ENCODE peak calls at places on chromosomes 4 and X, in ten cellular contexts. T, N, V, A, O, U, R, D, Z and E are unnamed samples.

GRCh38 chr4:145808021-145808650 is 128.2 kb downstream of the C4orf51 start:
- DNase-seq in Z (no peak), R (no peak), V (peak), D (no peak), T (peak), A (no peak), N (no peak), U (peak), O (peak), E (no peak)

GRCh38 chr4:165385124-165385523 is 6.3 kb downstream of the CPE start:
- DNase-seq in A (no peak), N (no peak), V (no peak), Z (no peak), T (no peak), U (no peak), R (no peak), O (no peak), D (no peak), E (no peak)

GRCh38 chr4:41257901-41258300 is 1.2 kb downstream of the UCHL1 start:
- DNase-seq in D (no peak), Z (no peak), O (peak), T (no peak), R (no peak), V (no peak), U (no peak), N (no peak), A (no peak), E (no peak)

GRCh38 chr4:82809614-82810013 is 11.0 kb upstream of the SCD5 start:
- DNase-seq in O (no peak), D (no peak), N (no peak), Z (no peak), U (no peak), V (no peak), A (no peak), R (no peak), T (no peak), E (no peak)

GRCh38 chr4:137510866-137511265 is 21.4 kb downstream of the PCDH18 start:
- DNase-seq in N (no peak), D (no peak), R (no peak), A (no peak), T (peak), O (peak), U (peak), Z (no peak), V (no peak), E (no peak)

GRCh38 chrX:71195959-71196727 is 26.9 kb upstream of the GJB1 start:
- DNase-seq in D (no peak), V (no peak), N (no peak), O (no peak), Z (no peak), T (no peak), R (no peak), A (peak), U (no peak), E (no peak)

GRCh38 chr4:34043131-34043530 is 2201.2 kb downstream of the ARAP2 start:
- DNase-seq in Z (no peak), A (no peak), R (peak), T (peak), V (no peak), O (peak), U (peak), D (no peak), N (no peak), E (no peak)

GRCh38 chrX:41180194-41180902 is 95.1 kb downstream of the USP9X start:
- DNase-seq in Z (peak), A (peak), D (no peak), O (peak), T (peak), N (peak), U (peak), R (peak), V (peak), E (peak)

GRCh38 chrX:114611018-114611619 is 27.2 kb downstream of the HTR2C start:
- DNase-seq in A (peak), U (peak), Z (no peak), D (no peak), T (peak), V (peak), O (peak), R (peak), N (no peak), E (no peak)

GRCh38 chr4:62952366-62952765 is 1456.9 kb downstream of the TECRL start:
- DNase-seq in R (peak), T (no peak), U (no peak), Z (no peak), D (no peak), A (no peak), N (no peak), V (no peak), O (no peak), E (no peak)

GRCh38 chr4:1871471-1872021 is 353 bp downstream of the NSD2 start:
- DNase-seq in V (peak), R (no peak), Z (no peak), O (no peak), A (no peak), N (no peak), U (no peak), T (no peak), D (peak), E (peak)

GRCh38 chr4:4673070-4673469 is 131.2 kb upstream of the STX18 start:
- DNase-seq in Z (no peak), R (peak), N (no peak), V (no peak), U (peak), O (peak), A (no peak), T (peak), D (no peak), E (peak)

GRCh38 chr4:52106701-52107100 is 55.6 kb downstream of the SPATA18 start:
- DNase-seq in A (no peak), O (peak), R (no peak), N (no peak), V (no peak), D (no peak), T (no peak), Z (no peak), U (peak), E (no peak)

GRCh38 chr4:47002593-47002992 is 9.2 kb upstream of the GABRA4 start:
- DNase-seq in O (peak), T (peak), U (peak), Z (no peak), N (no peak), A (no peak), D (no peak), R (no peak), V (no peak), E (no peak)

GRCh38 chr4:88812420-88812819 is 114.8 kb upstream of the NAP1L5 start:
- DNase-seq in O (no peak), V (no peak), U (no peak), Z (no peak), N (no peak), A (no peak), R (no peak), D (no peak), T (no peak), E (no peak)

GRCh38 chr4:26238426-26238781 is 82.4 kb upstream of the RBPJ start:
- DNase-seq in Z (no peak), O (no peak), D (no peak), R (no peak), V (no peak), U (peak), A (no peak), T (no peak), N (no peak), E (no peak)

GRCh38 chr4:87152310-87153061 is 67.9 kb downstream of the KLHL8 start:
- DNase-seq in U (peak), N (no peak), T (no peak), A (no peak), O (no peak), D (no peak), R (no peak), Z (no peak), V (no peak), E (peak)

GRCh38 chrX:78024349-78025108 is 55.1 kb upstream of the PGAM4 start:
- DNase-seq in N (no peak), O (peak), D (no peak), A (peak), T (peak), U (peak), R (no peak), V (peak), Z (no peak), E (no peak)

GRCh38 chrX:151973851-151974335 is 583 bp downstream of the GABRE start:
- DNase-seq in Z (no peak), V (peak), T (no peak), N (no peak), R (peak), A (no peak), O (no peak), D (no peak), U (no peak), E (peak)

GRCh38 chr4:41796545-41797210 is 48.2 kb upstream of the PHOX2B start:
- DNase-seq in D (no peak), T (no peak), U (no peak), O (no peak), V (no peak), Z (no peak), R (peak), N (no peak), A (no peak), E (peak)

GRCh38 chr4:126957555-126958440 is 675.0 kb upstream of the INTU start:
- DNase-seq in U (peak), V (no peak), T (peak), R (no peak), D (no peak), O (peak), Z (no peak), N (no peak), A (no peak), E (no peak)
- TF ChIP-seq CTCF in U (peak), V (no peak), T (peak), R (peak), D (no peak), O (peak), Z (no peak), N (no peak), A (no peak), E (no peak)

GRCh38 chr4:102730968-102731533 is 29.7 kb downstream of the MANBA start:
- DNase-seq in D (no peak), O (no peak), R (no peak), Z (no peak), T (no peak), A (no peak), V (no peak), U (no peak), N (no peak), E (no peak)
- TF ChIP-seq CTCF in D (no peak), O (no peak), R (peak), Z (no peak), T (no peak), A (no peak), V (no peak), U (peak), N (no peak), E (no peak)

DNA sequence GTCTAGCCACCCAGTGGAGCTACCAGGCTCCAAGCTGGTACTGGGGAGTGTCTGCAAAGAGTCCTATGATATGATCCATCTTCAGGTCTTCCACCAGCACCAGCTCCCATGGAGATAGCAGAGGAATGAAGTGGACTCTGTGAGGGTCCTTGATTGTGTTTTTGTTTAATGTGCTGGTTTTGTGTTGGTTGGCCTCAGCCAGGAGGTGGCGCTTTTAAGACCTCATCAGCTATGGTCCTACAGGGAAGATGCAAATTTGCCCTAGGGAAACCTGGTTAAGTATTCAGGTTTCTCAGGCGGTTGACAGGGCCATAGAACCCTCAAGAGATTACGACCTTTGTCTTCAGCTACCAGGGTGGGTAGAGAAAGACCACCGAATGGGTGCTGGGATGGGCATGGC is 1141.1 kb downstream of the STIM2 start:
- DNase-seq in O (no peak), T (no peak), R (no peak), V (no peak), U (no peak), N (no peak), Z (no peak), A (no peak), D (no peak), E (no peak)
- TF ChIP-seq CTCF in O (no peak), T (no peak), R (no peak), V (peak), U (no peak), N (no peak), Z (no peak), A (no peak), D (no peak), E (no peak)

GRCh38 chr4:3317011-3317655 is 24.3 kb downstream of the RGS12 start:
- DNase-seq in D (peak), T (no peak), U (no peak), A (no peak), R (no peak), N (no peak), O (no peak), V (no peak), Z (no peak), E (no peak)

GRCh38 chr4:3316146-3316545 is 23.3 kb downstream of the RGS12 start:
- DNase-seq in N (no peak), O (no peak), V (no peak), T (no peak), U (no peak), A (no peak), D (peak), R (no peak), Z (no peak), E (no peak)

GRCh38 chr4:3320361-3321023 is 27.7 kb downstream of the RGS12 start:
- DNase-seq in U (no peak), N (no peak), A (no peak), O (no peak), D (peak), V (no peak), Z (no peak), R (no peak), T (no peak), E (no peak)

GRCh38 chr4:3317656-3318211 is 24.9 kb downstream of the RGS12 start:
- DNase-seq in V (no peak), R (no peak), T (no peak), U (no peak), D (peak), O (no peak), A (no peak), N (no peak), Z (no peak), E (no peak)

GRCh38 chr4:3318561-3319021 is 25.8 kb downstream of the RGS12 start:
- DNase-seq in D (peak), O (no peak), U (no peak), V (no peak), T (no peak), R (peak), A (no peak), N (no peak), Z (no peak), E (no peak)
- TF ChIP-seq CTCF in D (no peak), O (no peak), U (no peak), V (peak), T (no peak), R (no peak), A (no peak), N (no peak), Z (no peak), E (no peak)

GRCh38 chr4:16278178-16278577 is 51.9 kb upstream of the TAPT1 start:
- DNase-seq in A (no peak), O (no peak), R (no peak), N (no peak), D (no peak), U (no peak), V (no peak), T (no peak), Z (no peak), E (no peak)
- TF ChIP-seq CTCF in A (no peak), O (no peak), R (peak), N (no peak), D (no peak), U (peak), V (no peak), T (peak), Z (no peak), E (no peak)

GRCh38 chr4:127993150-127993549 is 27.9 kb downstream of the ABHD18 start:
- DNase-seq in R (no peak), N (no peak), V (no peak), Z (no peak), U (no peak), O (no peak), D (no peak), A (no peak), T (no peak), E (no peak)

GRCh38 chr4:127995776-127996175 is 30.6 kb downstream of the ABHD18 start:
- DNase-seq in N (no peak), V (no peak), O (no peak), R (no peak), A (no peak), T (no peak), Z (no peak), U (peak), D (no peak), E (no peak)

GRCh38 chr4:127997534-127998388 is 32.6 kb downstream of the ABHD18 start:
- DNase-seq in T (peak), O (peak), Z (no peak), V (peak), D (no peak), A (no peak), U (peak), R (peak), N (no peak), E (no peak)
- TF ChIP-seq CTCF in T (peak), O (no peak), Z (no peak), V (peak), D (no peak), A (no peak), U (no peak), R (peak), N (no peak), E (no peak)